ENCODE peak calls at places on chromosomes 12 and 14, in seven cellular contexts. One of them, this sample, is unnamed.

GRCh38 chr12:45490232-45490881 is 239.1 kb upstream of the ARID2 start:
- DNase-seq in GM13977: no peak
- DNase-seq in cardiac fibroblast: no peak
- DNase-seq in tibial artery: no peak
- DNase-seq in left lung: no peak
- DNase-seq in ovary: no peak
- DNase-seq in AG04450: no peak
- DNase-seq in this sample: no peak

GRCh38 chr12:69685810-69686209 is 13.3 kb downstream of the BEST3 start:
- DNase-seq in GM13977: no peak
- DNase-seq in cardiac fibroblast: peak; percentile 81
- DNase-seq in tibial artery: no peak
- DNase-seq in left lung: no peak
- DNase-seq in ovary: no peak
- DNase-seq in AG04450: no peak
- DNase-seq in this sample: no peak

GRCh38 chr14:78403278-78403815 is 233.2 kb downstream of the NRXN3 start:
- DNase-seq in GM13977: peak; percentile 25
- DNase-seq in cardiac fibroblast: peak; percentile 44
- DNase-seq in tibial artery: no peak
- DNase-seq in left lung: no peak
- DNase-seq in ovary: no peak
- DNase-seq in AG04450: no peak
- DNase-seq in this sample: no peak

GRCh38 chr12:116320839-116321238 is 43.3 kb upstream of the MED13L start:
- DNase-seq in GM13977: no peak
- DNase-seq in cardiac fibroblast: peak; percentile 66
- DNase-seq in tibial artery: no peak
- DNase-seq in left lung: no peak
- DNase-seq in ovary: no peak
- DNase-seq in AG04450: no peak
- DNase-seq in this sample: no peak

GRCh38 chr12:106248177-106248848 is 493 bp upstream of the CKAP4 start:
- DNase-seq in GM13977: peak; percentile 54
- DNase-seq in cardiac fibroblast: peak; percentile 87
- DNase-seq in tibial artery: peak; percentile 76
- DNase-seq in left lung: peak; percentile 74
- DNase-seq in ovary: peak; percentile 83
- DNase-seq in AG04450: no peak
- DNase-seq in this sample: peak; percentile 53

GRCh38 chr14:101932668-101933067 is 31.7 kb upstream of the DYNC1H1 start:
- DNase-seq in GM13977: no peak
- DNase-seq in cardiac fibroblast: no peak
- DNase-seq in tibial artery: no peak
- DNase-seq in left lung: no peak
- DNase-seq in ovary: peak; percentile 20
- DNase-seq in AG04450: no peak
- DNase-seq in this sample: no peak

GRCh38 chr14:60509438-60510253 is 700 bp downstream of the SIX6 start:
- DNase-seq in GM13977: no peak
- DNase-seq in cardiac fibroblast: peak; percentile 12
- DNase-seq in tibial artery: no peak
- DNase-seq in left lung: no peak
- DNase-seq in ovary: no peak
- DNase-seq in AG04450: no peak
- DNase-seq in this sample: peak; percentile 28

GRCh38 chr12:106994579-106995220 is 7.8 kb upstream of the MTERF2 start:
- DNase-seq in GM13977: no peak
- DNase-seq in cardiac fibroblast: peak; percentile 36
- DNase-seq in tibial artery: no peak
- DNase-seq in left lung: no peak
- DNase-seq in ovary: no peak
- DNase-seq in AG04450: peak; percentile 45
- DNase-seq in this sample: no peak

GRCh38 chr12:20367731-20368652 is at the start of gene PDE3A:
- DNase-seq in GM13977: peak; percentile 24
- DNase-seq in cardiac fibroblast: peak; percentile 87
- DNase-seq in tibial artery: peak; percentile 71
- DNase-seq in left lung: peak; percentile 65
- DNase-seq in ovary: peak; percentile 71
- DNase-seq in AG04450: no peak
- DNase-seq in this sample: peak; percentile 21

GRCh38 chr12:120126635-120127005 is 10.1 kb upstream of the RAB35 start:
- DNase-seq in GM13977: no peak
- DNase-seq in cardiac fibroblast: peak; percentile 86
- DNase-seq in tibial artery: peak; percentile 65
- DNase-seq in left lung: peak; percentile 71
- DNase-seq in ovary: no peak
- DNase-seq in AG04450: no peak
- DNase-seq in this sample: no peak

GRCh38 chr14:68800361-68800760 is 7.5 kb upstream of the ZFP36L1 start:
- DNase-seq in GM13977: no peak
- DNase-seq in cardiac fibroblast: peak; percentile 19
- DNase-seq in tibial artery: no peak
- DNase-seq in left lung: no peak
- DNase-seq in ovary: no peak
- DNase-seq in AG04450: no peak
- DNase-seq in this sample: no peak

GRCh38 chr12:57166971-57167371 is 19.6 kb upstream of the LRP1-AS start:
- DNase-seq in GM13977: no peak
- DNase-seq in cardiac fibroblast: peak; percentile 92
- DNase-seq in tibial artery: no peak
- DNase-seq in left lung: no peak
- DNase-seq in ovary: no peak
- DNase-seq in AG04450: no peak
- DNase-seq in this sample: no peak

GRCh38 chr12:26787125-26787495 is 45.9 kb downstream of the ITPR2 start:
- DNase-seq in GM13977: no peak
- DNase-seq in cardiac fibroblast: peak; percentile 80
- DNase-seq in tibial artery: no peak
- DNase-seq in left lung: no peak
- DNase-seq in ovary: no peak
- DNase-seq in AG04450: no peak
- DNase-seq in this sample: no peak

GRCh38 chr12:47832263-47832933 is 12.7 kb upstream of the HDAC7 start:
- DNase-seq in GM13977: peak; percentile 79
- DNase-seq in cardiac fibroblast: peak; percentile 64
- DNase-seq in tibial artery: no peak
- DNase-seq in left lung: no peak
- DNase-seq in ovary: no peak
- DNase-seq in AG04450: no peak
- DNase-seq in this sample: peak; percentile 82

GRCh38 chr12:119512772-119513497 is 80.6 kb upstream of the TMEM233 start:
- DNase-seq in GM13977: no peak
- DNase-seq in cardiac fibroblast: peak; percentile 18
- DNase-seq in tibial artery: no peak
- DNase-seq in left lung: no peak
- DNase-seq in ovary: no peak
- DNase-seq in AG04450: no peak
- DNase-seq in this sample: peak; percentile 21

GRCh38 chr12:116559330-116560080 is at the start of gene MAP1LC3B2:
- DNase-seq in GM13977: peak; percentile 81
- DNase-seq in cardiac fibroblast: peak; percentile 86
- DNase-seq in tibial artery: peak; percentile 41
- DNase-seq in left lung: peak; percentile 88
- DNase-seq in ovary: peak; percentile 51
- DNase-seq in AG04450: no peak
- DNase-seq in this sample: peak; percentile 79

GRCh38 chr14:78983126-78983525 is 813.0 kb downstream of the NRXN3 start:
- DNase-seq in GM13977: no peak
- DNase-seq in cardiac fibroblast: peak; percentile 65
- DNase-seq in tibial artery: no peak
- DNase-seq in left lung: no peak
- DNase-seq in ovary: no peak
- DNase-seq in AG04450: no peak
- DNase-seq in this sample: no peak

GRCh38 chr14:70808023-70808401 is 1.3 kb downstream of the MAP3K9 start:
- DNase-seq in GM13977: peak; percentile 71
- DNase-seq in cardiac fibroblast: no peak
- DNase-seq in tibial artery: no peak
- DNase-seq in left lung: peak; percentile 58
- DNase-seq in ovary: no peak
- DNase-seq in AG04450: no peak
- DNase-seq in this sample: peak; percentile 66

GRCh38 chr12:43692064-43692463 is 66.5 kb downstream of the PUS7L start:
- DNase-seq in GM13977: no peak
- DNase-seq in cardiac fibroblast: peak; percentile 59
- DNase-seq in tibial artery: no peak
- DNase-seq in left lung: no peak
- DNase-seq in ovary: no peak
- DNase-seq in AG04450: no peak
- DNase-seq in this sample: no peak

GRCh38 chr14:96151242-96151641 is 53.4 kb upstream of the BDKRB2 start:
- DNase-seq in GM13977: no peak
- DNase-seq in cardiac fibroblast: no peak
- DNase-seq in tibial artery: no peak
- DNase-seq in left lung: no peak
- DNase-seq in ovary: no peak
- DNase-seq in AG04450: no peak
- DNase-seq in this sample: no peak
- TF ChIP-seq CTCF in GM13977: no peak
- TF ChIP-seq CTCF in cardiac fibroblast: no peak
- TF ChIP-seq CTCF in tibial artery: no peak
- TF ChIP-seq CTCF in left lung: no peak
- TF ChIP-seq CTCF in ovary: no peak
- TF ChIP-seq CTCF in AG04450: no peak
- TF ChIP-seq CTCF in this sample: no peak

GRCh38 chr14:75578099-75578785 is at the start of gene FLVCR2:
- DNase-seq in GM13977: peak; percentile 79
- DNase-seq in cardiac fibroblast: peak; percentile 77
- DNase-seq in tibial artery: peak; percentile 83
- DNase-seq in left lung: peak; percentile 90
- DNase-seq in ovary: peak; percentile 90
- DNase-seq in AG04450: no peak
- DNase-seq in this sample: peak; percentile 86

GRCh38 chr14:75577724-75578098 is 709 bp upstream of the FLVCR2 start:
- DNase-seq in GM13977: peak; percentile 88
- DNase-seq in cardiac fibroblast: peak; percentile 92
- DNase-seq in tibial artery: peak; percentile 90
- DNase-seq in left lung: peak; percentile 90
- DNase-seq in ovary: peak; percentile 90
- DNase-seq in AG04450: peak; percentile 55
- DNase-seq in this sample: peak; percentile 89

GRCh38 chr14:75579882-75580281 is 1.5 kb downstream of the FLVCR2 start:
- DNase-seq in GM13977: no peak
- DNase-seq in cardiac fibroblast: no peak
- DNase-seq in tibial artery: no peak
- DNase-seq in left lung: no peak
- DNase-seq in ovary: no peak
- DNase-seq in AG04450: no peak
- DNase-seq in this sample: no peak

GRCh38 chr14:75577090-75577489 is 1.3 kb upstream of the FLVCR2 start:
- DNase-seq in GM13977: peak; percentile 56
- DNase-seq in cardiac fibroblast: no peak
- DNase-seq in tibial artery: no peak
- DNase-seq in left lung: no peak
- DNase-seq in ovary: no peak
- DNase-seq in AG04450: no peak
- DNase-seq in this sample: no peak

DNA sequence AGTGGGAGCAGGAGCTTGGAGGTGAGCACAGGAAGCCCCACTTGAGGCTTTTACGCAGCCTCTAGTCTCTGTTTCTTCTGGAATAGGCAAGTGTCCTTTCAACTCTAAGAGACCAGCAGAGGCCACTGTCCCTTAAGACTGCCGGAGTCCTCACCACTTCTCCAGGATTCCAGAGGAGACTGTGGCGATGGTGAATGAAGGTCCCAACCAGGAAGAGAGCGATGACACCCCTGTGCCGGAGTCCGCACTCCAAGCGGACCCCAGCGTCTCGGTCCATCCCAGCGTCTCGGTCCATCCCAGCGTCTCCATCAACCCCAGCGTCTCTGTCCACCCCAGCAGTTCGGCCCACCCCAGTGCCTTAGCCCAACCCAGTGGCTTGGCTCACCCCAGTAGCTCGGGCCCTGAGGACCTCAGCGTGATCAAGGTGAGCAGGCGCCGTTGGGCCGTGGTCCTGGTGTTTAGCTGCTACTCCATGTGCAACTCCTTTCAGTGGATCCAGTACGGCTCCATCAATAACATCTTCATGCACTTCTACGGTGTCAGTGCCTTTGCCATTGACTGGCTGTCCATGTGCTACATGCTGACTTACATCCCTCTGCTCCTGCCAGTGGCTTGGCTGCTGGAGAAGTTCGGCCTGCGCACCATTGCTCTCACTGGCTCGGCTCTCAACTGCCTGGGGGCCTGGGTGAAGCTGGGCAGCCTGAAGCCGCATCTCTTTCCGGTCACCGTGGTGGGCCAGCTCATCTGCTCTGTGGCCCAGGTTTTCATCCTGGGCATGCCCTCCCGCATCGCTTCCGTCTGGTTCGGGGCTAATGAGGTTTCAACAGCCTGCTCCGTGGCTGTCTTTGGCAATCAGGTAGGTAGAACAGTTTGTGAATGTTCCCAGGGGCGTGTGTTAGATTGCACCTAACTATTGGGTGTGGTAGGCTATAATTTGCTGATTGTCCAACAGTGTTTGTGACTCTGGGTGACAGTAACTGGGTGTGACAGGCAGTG is 664 bp downstream of the FLVCR2 start:
- DNase-seq in GM13977: no peak
- DNase-seq in cardiac fibroblast: peak; percentile 70
- DNase-seq in tibial artery: peak; percentile 56
- DNase-seq in left lung: peak; percentile 46
- DNase-seq in ovary: peak; percentile 47
- DNase-seq in AG04450: no peak
- DNase-seq in this sample: no peak
- TF ChIP-seq CTCF in GM13977: no peak
- TF ChIP-seq CTCF in cardiac fibroblast: no peak
- TF ChIP-seq CTCF in tibial artery: no peak
- TF ChIP-seq CTCF in left lung: no peak
- TF ChIP-seq CTCF in ovary: no peak
- TF ChIP-seq CTCF in AG04450: peak; percentile 25
- TF ChIP-seq CTCF in this sample: no peak

GRCh38 chr14:80202888-80203562 is 8.3 kb downstream of the DIO2 start:
- DNase-seq in GM13977: peak; percentile 14
- DNase-seq in cardiac fibroblast: peak; percentile 15
- DNase-seq in tibial artery: no peak
- DNase-seq in left lung: no peak
- DNase-seq in ovary: no peak
- DNase-seq in AG04450: no peak
- DNase-seq in this sample: peak; percentile 12
- TF ChIP-seq CTCF in GM13977: peak; percentile 67
- TF ChIP-seq CTCF in cardiac fibroblast: peak; percentile 43
- TF ChIP-seq CTCF in tibial artery: no peak
- TF ChIP-seq CTCF in left lung: no peak
- TF ChIP-seq CTCF in ovary: no peak
- TF ChIP-seq CTCF in AG04450: peak; percentile 28
- TF ChIP-seq CTCF in this sample: peak; percentile 49

GRCh38 chr12:80834724-80835123 is 103.0 kb downstream of the LIN7A start:
- DNase-seq in GM13977: no peak
- DNase-seq in cardiac fibroblast: no peak
- DNase-seq in tibial artery: no peak
- DNase-seq in left lung: no peak
- DNase-seq in ovary: no peak
- DNase-seq in AG04450: no peak
- DNase-seq in this sample: no peak

GRCh38 chr12:80838024-80838658 is 99.6 kb downstream of the LIN7A start:
- DNase-seq in GM13977: no peak
- DNase-seq in cardiac fibroblast: peak; percentile 34
- DNase-seq in tibial artery: no peak
- DNase-seq in left lung: no peak
- DNase-seq in ovary: no peak
- DNase-seq in AG04450: no peak
- DNase-seq in this sample: no peak

GRCh38 chr12:80838708-80839107 is 99.0 kb downstream of the LIN7A start:
- DNase-seq in GM13977: no peak
- DNase-seq in cardiac fibroblast: peak; percentile 7
- DNase-seq in tibial artery: no peak
- DNase-seq in left lung: no peak
- DNase-seq in ovary: no peak
- DNase-seq in AG04450: no peak
- DNase-seq in this sample: no peak

GRCh38 chr12:80837342-80837978 is 100.3 kb downstream of the LIN7A start:
- DNase-seq in GM13977: no peak
- DNase-seq in cardiac fibroblast: peak; percentile 83
- DNase-seq in tibial artery: no peak
- DNase-seq in left lung: no peak
- DNase-seq in ovary: no peak
- DNase-seq in AG04450: peak; percentile 38
- DNase-seq in this sample: no peak
- TF ChIP-seq CTCF in GM13977: peak; percentile 74
- TF ChIP-seq CTCF in cardiac fibroblast: peak; percentile 92
- TF ChIP-seq CTCF in tibial artery: peak; percentile 37
- TF ChIP-seq CTCF in left lung: peak; percentile 53
- TF ChIP-seq CTCF in ovary: peak; percentile 23
- TF ChIP-seq CTCF in AG04450: peak; percentile 93
- TF ChIP-seq CTCF in this sample: peak; percentile 72

This sample was measured in GM13976.